ENCODE peak calls at places on chromosomes 16 and 17, in seven cellular contexts. One of them, this sample, is unnamed.

GRCh38 chr16:87926246-87927194 is 9.8 kb downstream of the CA5A start:
- DNase-seq in colonic mucosa: no peak
- DNase-seq in suprapubic skin: no peak
- DNase-seq in cardiac fibroblast: no peak
- DNase-seq in B cell: peak; percentile 82
- DNase-seq in endothelial cell: no peak
- DNase-seq in A549: no peak
- DNase-seq in this sample: peak; percentile 81

GRCh38 chr16:23124315-23124714 is 24.9 kb downstream of the USP31 start:
- DNase-seq in colonic mucosa: no peak
- DNase-seq in suprapubic skin: no peak
- DNase-seq in cardiac fibroblast: peak; percentile 92
- DNase-seq in B cell: no peak
- DNase-seq in endothelial cell: no peak
- DNase-seq in A549: peak; percentile 52
- DNase-seq in this sample: no peak

GRCh38 chr17:77754956-77755355 is 203.5 kb upstream of the TNRC6C start:
- DNase-seq in colonic mucosa: no peak
- DNase-seq in suprapubic skin: peak; percentile 21
- DNase-seq in cardiac fibroblast: no peak
- DNase-seq in B cell: no peak
- DNase-seq in endothelial cell: no peak
- DNase-seq in A549: no peak
- DNase-seq in this sample: no peak

GRCh38 chr17:13367154-13367553 is 234.6 kb downstream of the HS3ST3A1 start:
- DNase-seq in colonic mucosa: no peak
- DNase-seq in suprapubic skin: no peak
- DNase-seq in cardiac fibroblast: peak; percentile 45
- DNase-seq in B cell: no peak
- DNase-seq in endothelial cell: no peak
- DNase-seq in A549: no peak
- DNase-seq in this sample: no peak

GRCh38 chr17:45088741-45089140 is 27.6 kb downstream of the NMT1 start:
- DNase-seq in colonic mucosa: no peak
- DNase-seq in suprapubic skin: no peak
- DNase-seq in cardiac fibroblast: no peak
- DNase-seq in B cell: no peak
- DNase-seq in endothelial cell: no peak
- DNase-seq in A549: no peak
- DNase-seq in this sample: no peak

GRCh38 chr17:44863254-44863918 is 15.7 kb downstream of the HIGD1B start:
- DNase-seq in colonic mucosa: no peak
- DNase-seq in suprapubic skin: no peak
- DNase-seq in cardiac fibroblast: no peak
- DNase-seq in B cell: no peak
- DNase-seq in endothelial cell: no peak
- DNase-seq in A549: no peak
- DNase-seq in this sample: no peak

GRCh38 chr16:57115504-57116182 is 23.3 kb downstream of the CPNE2 start:
- DNase-seq in colonic mucosa: no peak
- DNase-seq in suprapubic skin: no peak
- DNase-seq in cardiac fibroblast: peak; percentile 46
- DNase-seq in B cell: no peak
- DNase-seq in endothelial cell: no peak
- DNase-seq in A549: no peak
- DNase-seq in this sample: no peak

GRCh38 chr16:54459509-54460235 is 173.1 kb upstream of the IRX3 start:
- DNase-seq in colonic mucosa: no peak
- DNase-seq in suprapubic skin: no peak
- DNase-seq in cardiac fibroblast: no peak
- DNase-seq in B cell: no peak
- DNase-seq in endothelial cell: no peak
- DNase-seq in A549: no peak
- DNase-seq in this sample: no peak

GRCh38 chr17:17416400-17417360 is 60.1 kb upstream of the MED9 start:
- DNase-seq in colonic mucosa: no peak
- DNase-seq in suprapubic skin: no peak
- DNase-seq in cardiac fibroblast: peak; percentile 94
- DNase-seq in B cell: no peak
- DNase-seq in endothelial cell: no peak
- DNase-seq in A549: peak; percentile 41
- DNase-seq in this sample: no peak

GRCh38 chr17:59565171-59565958 is at the start of gene DHX40:
- DNase-seq in colonic mucosa: peak; percentile 95
- DNase-seq in suprapubic skin: peak; percentile 97
- DNase-seq in cardiac fibroblast: peak; percentile 97
- DNase-seq in B cell: peak; percentile 88
- DNase-seq in endothelial cell: peak; percentile 90
- DNase-seq in A549: peak; percentile 95
- DNase-seq in this sample: peak; percentile 98

GRCh38 chr17:2398655-2399571 is 1.9 kb downstream of the MNT start:
- DNase-seq in colonic mucosa: peak; percentile 69
- DNase-seq in suprapubic skin: peak; percentile 85
- DNase-seq in cardiac fibroblast: peak; percentile 82
- DNase-seq in B cell: no peak
- DNase-seq in endothelial cell: peak; percentile 52
- DNase-seq in A549: peak; percentile 75
- DNase-seq in this sample: no peak

GRCh38 chr17:2940352-2940751 is 123.1 kb downstream of the OR1D5 start:
- DNase-seq in colonic mucosa: no peak
- DNase-seq in suprapubic skin: no peak
- DNase-seq in cardiac fibroblast: no peak
- DNase-seq in B cell: no peak
- DNase-seq in endothelial cell: no peak
- DNase-seq in A549: no peak
- DNase-seq in this sample: no peak

GRCh38 chr16:31242197-31242596 is 17.6 kb upstream of the ITGAM start:
- DNase-seq in colonic mucosa: no peak
- DNase-seq in suprapubic skin: no peak
- DNase-seq in cardiac fibroblast: no peak
- DNase-seq in B cell: no peak
- DNase-seq in endothelial cell: no peak
- DNase-seq in A549: no peak
- DNase-seq in this sample: no peak

GRCh38 chr16:77437859-77438258 is 3.0 kb upstream of the ADAMTS18 start:
- DNase-seq in colonic mucosa: no peak
- DNase-seq in suprapubic skin: no peak
- DNase-seq in cardiac fibroblast: peak; percentile 64
- DNase-seq in B cell: no peak
- DNase-seq in endothelial cell: no peak
- DNase-seq in A549: no peak
- DNase-seq in this sample: no peak

GRCh38 chr16:6897910-6898475 is 434.7 kb upstream of the RBFOX1 start:
- DNase-seq in colonic mucosa: no peak
- DNase-seq in suprapubic skin: no peak
- DNase-seq in cardiac fibroblast: no peak
- DNase-seq in B cell: no peak
- DNase-seq in endothelial cell: no peak
- DNase-seq in A549: no peak
- DNase-seq in this sample: no peak

GRCh38 chr16:24955975-24956731 is 59.0 kb downstream of the ARHGAP17 start:
- DNase-seq in colonic mucosa: no peak
- DNase-seq in suprapubic skin: no peak
- DNase-seq in cardiac fibroblast: no peak
- DNase-seq in B cell: no peak
- DNase-seq in endothelial cell: no peak
- DNase-seq in A549: no peak
- DNase-seq in this sample: no peak

GRCh38 chr17:16975744-16976625 is 4.1 kb upstream of the TNFRSF13B start:
- DNase-seq in colonic mucosa: no peak
- DNase-seq in suprapubic skin: no peak
- DNase-seq in cardiac fibroblast: no peak
- DNase-seq in B cell: no peak
- DNase-seq in endothelial cell: no peak
- DNase-seq in A549: no peak
- DNase-seq in this sample: no peak

GRCh38 chr16:11009027-11009755 is 64.8 kb downstream of the CLEC16A start:
- DNase-seq in colonic mucosa: no peak
- DNase-seq in suprapubic skin: no peak
- DNase-seq in cardiac fibroblast: no peak
- DNase-seq in B cell: no peak
- DNase-seq in endothelial cell: no peak
- DNase-seq in A549: no peak
- DNase-seq in this sample: no peak

GRCh38 chr17:21382560-21383495 is 6.7 kb downstream of the KCNJ12 start:
- DNase-seq in colonic mucosa: no peak
- DNase-seq in suprapubic skin: no peak
- DNase-seq in cardiac fibroblast: no peak
- DNase-seq in B cell: no peak
- DNase-seq in endothelial cell: no peak
- DNase-seq in A549: no peak
- DNase-seq in this sample: no peak

GRCh38 chr16:3998793-3999478 is 117.3 kb downstream of the ADCY9 start:
- DNase-seq in colonic mucosa: no peak
- DNase-seq in suprapubic skin: no peak
- DNase-seq in cardiac fibroblast: peak; percentile 81
- DNase-seq in B cell: no peak
- DNase-seq in endothelial cell: no peak
- DNase-seq in A549: no peak
- DNase-seq in this sample: no peak

GRCh38 chr17:28500712-28501379 is 5.3 kb upstream of the FOXN1 start:
- DNase-seq in colonic mucosa: no peak
- DNase-seq in suprapubic skin: no peak
- DNase-seq in cardiac fibroblast: no peak
- DNase-seq in B cell: peak; percentile 64
- DNase-seq in endothelial cell: no peak
- DNase-seq in A549: no peak
- DNase-seq in this sample: peak; percentile 80

GRCh38 chr16:86751081-86752030 is 173.0 kb downstream of the FOXL1 start:
- DNase-seq in colonic mucosa: no peak
- DNase-seq in suprapubic skin: no peak
- DNase-seq in cardiac fibroblast: peak; percentile 88
- DNase-seq in B cell: no peak
- DNase-seq in endothelial cell: no peak
- DNase-seq in A549: no peak
- DNase-seq in this sample: no peak

GRCh38 chr16:68643227-68643626 is 1.9 kb upstream of the CDH3 start:
- DNase-seq in colonic mucosa: no peak
- DNase-seq in suprapubic skin: no peak
- DNase-seq in cardiac fibroblast: no peak
- DNase-seq in B cell: no peak
- DNase-seq in endothelial cell: no peak
- DNase-seq in A549: no peak
- DNase-seq in this sample: no peak

GRCh38 chr16:68644303-68644702 is 807 bp upstream of the CDH3 start:
- DNase-seq in colonic mucosa: peak; percentile 27
- DNase-seq in suprapubic skin: no peak
- DNase-seq in cardiac fibroblast: no peak
- DNase-seq in B cell: no peak
- DNase-seq in endothelial cell: no peak
- DNase-seq in A549: no peak
- DNase-seq in this sample: no peak

GRCh38 chr16:68643847-68644246 is 1.3 kb upstream of the CDH3 start:
- DNase-seq in colonic mucosa: no peak
- DNase-seq in suprapubic skin: no peak
- DNase-seq in cardiac fibroblast: no peak
- DNase-seq in B cell: no peak
- DNase-seq in endothelial cell: no peak
- DNase-seq in A549: no peak
- DNase-seq in this sample: no peak

GRCh38 chr16:68645494-68646388 is 631 bp downstream of the CDH3 start:
- DNase-seq in colonic mucosa: peak; percentile 23
- DNase-seq in suprapubic skin: no peak
- DNase-seq in cardiac fibroblast: no peak
- DNase-seq in B cell: peak; percentile 38
- DNase-seq in endothelial cell: peak; percentile 37
- DNase-seq in A549: no peak
- DNase-seq in this sample: no peak

GRCh38 chr16:68644715-68645493 is at the start of gene CDH3:
- DNase-seq in colonic mucosa: peak; percentile 84
- DNase-seq in suprapubic skin: no peak
- DNase-seq in cardiac fibroblast: no peak
- DNase-seq in B cell: peak; percentile 62
- DNase-seq in endothelial cell: peak; percentile 32
- DNase-seq in A549: no peak
- DNase-seq in this sample: no peak
- TF ChIP-seq CTCF in colonic mucosa: no peak
- TF ChIP-seq CTCF in suprapubic skin: no peak
- TF ChIP-seq CTCF in cardiac fibroblast: no peak
- TF ChIP-seq CTCF in B cell: no peak
- TF ChIP-seq CTCF in endothelial cell: no peak
- TF ChIP-seq CTCF in A549: no peak
- TF ChIP-seq CTCF in this sample: no peak

GRCh38 chr16:28218109-28218508 is 6.3 kb upstream of the XPO6 start:
- DNase-seq in colonic mucosa: peak; percentile 35
- DNase-seq in suprapubic skin: no peak
- DNase-seq in cardiac fibroblast: peak; percentile 74
- DNase-seq in B cell: peak; percentile 62
- DNase-seq in endothelial cell: peak; percentile 9
- DNase-seq in A549: no peak
- DNase-seq in this sample: peak; percentile 67
- TF ChIP-seq CTCF in colonic mucosa: peak; percentile 38
- TF ChIP-seq CTCF in suprapubic skin: peak; percentile 21
- TF ChIP-seq CTCF in cardiac fibroblast: peak; percentile 73
- TF ChIP-seq CTCF in B cell: peak; percentile 68
- TF ChIP-seq CTCF in endothelial cell: no peak
- TF ChIP-seq CTCF in A549: peak; percentile 20
- TF ChIP-seq CTCF in this sample: peak; percentile 69

GRCh38 chr17:5629133-5629532 is 44.8 kb upstream of the NLRP1 start:
- DNase-seq in colonic mucosa: no peak
- DNase-seq in suprapubic skin: no peak
- DNase-seq in cardiac fibroblast: peak; percentile 22
- DNase-seq in B cell: no peak
- DNase-seq in endothelial cell: no peak
- DNase-seq in A549: no peak
- DNase-seq in this sample: no peak

GRCh38 chr17:5628262-5628661 is 44.0 kb upstream of the NLRP1 start:
- DNase-seq in colonic mucosa: no peak
- DNase-seq in suprapubic skin: no peak
- DNase-seq in cardiac fibroblast: no peak
- DNase-seq in B cell: no peak
- DNase-seq in endothelial cell: no peak
- DNase-seq in A549: no peak
- DNase-seq in this sample: no peak

GRCh38 chr17:5631958-5632357 is 47.6 kb upstream of the NLRP1 start:
- DNase-seq in colonic mucosa: no peak
- DNase-seq in suprapubic skin: no peak
- DNase-seq in cardiac fibroblast: peak; percentile 7
- DNase-seq in B cell: no peak
- DNase-seq in endothelial cell: no peak
- DNase-seq in A549: no peak
- DNase-seq in this sample: no peak

GRCh38 chr17:5635949-5636348 is 51.6 kb upstream of the NLRP1 start:
- DNase-seq in colonic mucosa: no peak
- DNase-seq in suprapubic skin: no peak
- DNase-seq in cardiac fibroblast: no peak
- DNase-seq in B cell: no peak
- DNase-seq in endothelial cell: no peak
- DNase-seq in A549: no peak
- DNase-seq in this sample: no peak

GRCh38 chr17:5630434-5630833 is 46.1 kb upstream of the NLRP1 start:
- DNase-seq in colonic mucosa: no peak
- DNase-seq in suprapubic skin: no peak
- DNase-seq in cardiac fibroblast: peak; percentile 86
- DNase-seq in B cell: no peak
- DNase-seq in endothelial cell: no peak
- DNase-seq in A549: no peak
- DNase-seq in this sample: no peak
- TF ChIP-seq CTCF in colonic mucosa: no peak
- TF ChIP-seq CTCF in suprapubic skin: no peak
- TF ChIP-seq CTCF in cardiac fibroblast: no peak
- TF ChIP-seq CTCF in B cell: no peak
- TF ChIP-seq CTCF in endothelial cell: no peak
- TF ChIP-seq CTCF in A549: no peak
- TF ChIP-seq CTCF in this sample: no peak

GRCh38 chr17:10628756-10629155 is 28.4 kb downstream of the MYH3 start:
- DNase-seq in colonic mucosa: no peak
- DNase-seq in suprapubic skin: no peak
- DNase-seq in cardiac fibroblast: no peak
- DNase-seq in B cell: no peak
- DNase-seq in endothelial cell: peak; percentile 47
- DNase-seq in A549: no peak
- DNase-seq in this sample: no peak
- TF ChIP-seq CTCF in colonic mucosa: no peak
- TF ChIP-seq CTCF in suprapubic skin: no peak
- TF ChIP-seq CTCF in cardiac fibroblast: peak; percentile 39
- TF ChIP-seq CTCF in B cell: peak; percentile 22
- TF ChIP-seq CTCF in endothelial cell: peak; percentile 82
- TF ChIP-seq CTCF in A549: peak; percentile 25
- TF ChIP-seq CTCF in this sample: peak; percentile 30

This sample was measured in GM10248.